ENCODE peak calls at places on chromosomes 3 and 15, in four cellular contexts. C is heart right ventricle, B is Panc1, H is psoas muscle. M is an unnamed sample. For H3K4me1, the result is how much of the 10 kb centered on the place peaks cover.

GRCh38 chr3:147649475-147649874 is 240.3 kb downstream of the ZIC1 start:
- DNase-seq in H (no peak), B (no peak), C (no peak), M (no peak)

GRCh38 chr3:72411102-72411501 is 437.1 kb downstream of the SHQ1 start:
- DNase-seq in H (no peak), C (no peak), B (no peak), M (no peak)

GRCh38 chr3:126474498-126475410 is 937 bp downstream of the ZXDC start:
- DNase-seq in H (peak), C (peak), B (no peak), M (no peak)

GRCh38 chr15:34795267-34796081 is at the start of gene ACTC1:
- DNase-seq in H (peak), C (peak), B (no peak), M (peak)

GRCh38 chr15:93182806-93183205 is 93.8 kb upstream of the RGMA start:
- DNase-seq in C (no peak), H (no peak), B (no peak), M (no peak)

GRCh38 chr3:118408431-118408830 is 626.2 kb downstream of the IGSF11 start:
- DNase-seq in B (no peak), H (no peak), C (no peak), M (no peak)

GRCh38 chr3:46906471-46907058 is 29.0 kb downstream of the PTH1R start:
- DNase-seq in B (no peak), H (peak), C (no peak), M (no peak)

GRCh38 chr3:197327701-197328100 is 29.3 kb upstream of the DLG1 start:
- DNase-seq in B (no peak), C (no peak), H (no peak), M (no peak)

GRCh38 chr3:48543271-48543866 is 13.2 kb downstream of the PFKFB4 start:
- DNase-seq in C (peak), B (no peak), H (peak), M (no peak)

GRCh38 chr15:57607570-57608000 is 15.9 kb downstream of the MYZAP start:
- DNase-seq in H (peak), B (no peak), C (no peak), M (no peak)

GRCh38 chr15:58590901-58591300 is 158.6 kb downstream of the ADAM10 start:
- DNase-seq in H (no peak), C (no peak), B (no peak), M (no peak)

GRCh38 chr3:112013058-112013783 is 14.5 kb downstream of the TAGLN3 start:
- DNase-seq in B (peak), C (peak), H (peak), M (no peak)

GRCh38 chr3:10137178-10137577 is 4.4 kb upstream of the VHL start:
- DNase-seq in B (no peak), C (no peak), H (no peak), M (no peak)

GRCh38 chr3:64463981-64464380 is 223.8 kb downstream of the ADAMTS9 start:
- DNase-seq in H (no peak), B (no peak), C (no peak), M (no peak)

GRCh38 chr3:172089250-172089649 is 49.9 kb downstream of the FNDC3B start:
- DNase-seq in H (no peak), B (no peak), C (no peak), M (no peak)

GRCh38 chr3:126181398-126181725 is 976 bp upstream of the ALDH1L1 start:
- DNase-seq in B (no peak), H (no peak), C (no peak), M (no peak)

GRCh38 chr15:74635228-74635627 is 19.6 kb downstream of the CLK3 start:
- DNase-seq in H (peak), B (peak), C (no peak), M (no peak)

GRCh38 chr15:45139770-45140169 is 10.0 kb downstream of the DUOX1 start:
- DNase-seq in H (no peak), C (no peak), B (no peak), M (no peak)

DNA sequence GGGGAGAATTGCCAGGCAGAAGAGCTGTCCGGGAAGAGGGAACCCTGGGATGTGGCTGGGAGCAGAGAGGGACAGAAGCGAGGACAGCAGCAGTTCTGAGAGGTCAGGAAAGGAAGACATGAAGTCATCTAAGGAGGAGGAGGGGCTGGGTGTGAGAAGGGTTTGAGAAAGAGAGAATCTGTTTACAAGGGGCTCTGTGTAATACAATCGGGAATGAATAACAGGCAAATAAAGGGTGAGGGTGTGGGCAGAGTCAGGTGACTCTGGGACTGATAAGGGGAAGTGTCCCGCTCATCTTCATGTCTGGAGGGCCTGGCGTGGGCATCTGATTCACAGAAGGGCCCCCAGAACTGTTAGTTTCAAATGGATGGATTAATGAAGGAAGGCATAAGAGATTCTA is 191.3 kb downstream of the XXYLT1 start:
- DNase-seq in C (no peak), B (no peak), H (no peak), M (no peak)
- H3K27ac ChIP-seq in C (peak), B (peak), H (no peak), M (no peak)

GRCh38 chr15:68275165-68275746 is 2.3 kb upstream of the FEM1B start:
- DNase-seq in H (no peak), B (no peak), C (no peak), M (no peak)

GRCh38 chr15:68278345-68279217 is 1.0 kb downstream of the FEM1B start:
- DNase-seq in C (peak), H (no peak), B (no peak), M (no peak)

GRCh38 chr15:68277605-68278344 is at the start of gene FEM1B:
- DNase-seq in B (peak), H (peak), C (peak), M (peak)

GRCh38 chr15:68277131-68277604 is 377 bp upstream of the FEM1B start:
- DNase-seq in B (no peak), H (no peak), C (peak), M (no peak)

GRCh38 chr15:68276668-68277067 is 877 bp upstream of the FEM1B start:
- DNase-seq in H (no peak), B (no peak), C (no peak), M (no peak)
- H3K4me1 ChIP-seq in H (half or more), B (under half), C (half or more), M (half or more)

GRCh38 chr15:90165659-90166489 is 35.3 kb upstream of the SEMA4B start:
- DNase-seq in H (peak), B (peak), C (peak), M (peak)
- H3K4me3 ChIP-seq in H (no peak), B (no peak), C (no peak), M (no peak)

DNA sequence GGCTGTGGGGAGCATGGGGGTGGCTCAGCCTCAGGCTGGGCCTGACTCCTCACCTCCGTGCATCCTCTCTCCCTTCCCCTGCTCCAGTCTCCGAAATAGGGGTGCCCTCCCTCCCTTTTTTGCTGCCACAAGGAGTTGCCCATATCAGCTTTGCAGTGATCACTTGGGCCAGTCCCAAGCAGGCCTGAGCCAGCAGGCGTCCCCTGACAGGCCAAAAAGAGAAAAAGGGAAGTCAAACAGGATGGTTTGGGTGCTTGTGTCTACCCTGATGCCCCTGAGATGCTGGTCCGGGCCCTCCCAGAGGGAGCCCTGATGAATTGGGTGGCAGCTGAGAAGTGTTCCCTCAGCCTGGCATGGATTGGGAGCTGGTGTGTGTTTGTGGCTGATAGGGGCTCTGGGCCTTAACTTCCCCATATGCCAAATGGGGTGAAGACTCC is 1.4 kb downstream of the FBLN2 start:
- DNase-seq in H (no peak), B (no peak), C (no peak), M (no peak)
- H3K27ac ChIP-seq in H (no peak), B (no peak), C (peak), M (peak)

GRCh38 chr15:40337597-40337996 is 3.1 kb downstream of the CCDC9B start:
- DNase-seq in H (no peak), C (no peak), B (no peak), M (no peak)

GRCh38 chr15:40338041-40338657 is 2.6 kb downstream of the CCDC9B start:
- DNase-seq in B (no peak), C (peak), H (peak), M (peak)

GRCh38 chr15:40334541-40334940 is 6.2 kb downstream of the CCDC9B start:
- DNase-seq in C (no peak), H (no peak), B (no peak), M (no peak)

GRCh38 chr15:40334941-40335795 is 5.6 kb downstream of the CCDC9B start:
- DNase-seq in C (no peak), B (no peak), H (no peak), M (no peak)

DNA sequence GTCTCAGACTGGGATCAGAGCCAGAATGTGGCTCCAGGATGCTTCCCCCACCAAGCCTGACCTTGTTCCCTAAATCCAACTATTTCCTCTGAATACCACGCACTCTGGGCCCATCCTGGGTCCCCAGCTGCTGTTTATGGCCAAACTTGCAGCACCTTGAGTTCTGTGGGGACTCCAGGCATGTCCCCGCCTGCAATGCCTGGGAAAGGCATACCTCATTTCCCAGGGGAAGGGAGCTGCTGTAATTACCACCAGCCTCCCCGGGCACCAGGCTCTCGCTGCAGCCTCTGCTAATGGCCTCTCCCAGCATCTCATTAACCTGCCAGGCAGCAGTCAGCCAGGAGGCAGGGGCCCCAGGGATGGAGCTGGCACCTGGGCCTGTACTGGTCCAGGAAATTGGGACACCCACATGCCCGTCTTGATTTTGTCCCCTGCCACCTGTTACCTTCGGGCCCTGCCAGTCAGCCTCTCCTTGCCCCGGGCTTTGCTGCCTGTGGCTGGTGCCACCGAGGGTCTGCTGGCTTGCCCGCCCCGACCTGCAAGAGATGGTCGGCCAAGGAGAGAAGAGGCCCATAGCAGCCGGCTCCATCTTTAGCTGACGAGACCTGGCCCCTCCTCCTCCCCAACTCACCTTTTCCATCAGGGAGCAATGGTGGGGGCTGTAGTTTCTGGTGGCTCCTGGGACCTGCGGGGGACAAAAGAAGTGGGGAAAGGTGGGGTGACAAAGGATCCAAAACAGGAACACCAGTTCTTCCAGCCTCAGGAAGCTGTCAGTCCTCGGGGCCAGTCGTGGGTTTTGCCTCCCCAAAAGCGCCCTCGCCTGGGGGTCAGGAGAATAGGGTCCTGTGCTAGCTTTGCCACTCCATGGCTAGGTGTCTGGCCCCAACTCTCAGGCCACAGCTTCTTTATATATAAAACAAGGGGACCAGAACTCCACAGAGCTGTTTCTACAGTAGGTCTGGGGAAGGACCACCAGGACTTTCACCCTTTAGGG is 4.3 kb downstream of the CCDC9B start:
- DNase-seq in C (no peak), H (no peak), B (no peak), M (no peak)
- H3K4me1 ChIP-seq in C (half or more), H (half or more), B (under half), M (half or more)

DNA sequence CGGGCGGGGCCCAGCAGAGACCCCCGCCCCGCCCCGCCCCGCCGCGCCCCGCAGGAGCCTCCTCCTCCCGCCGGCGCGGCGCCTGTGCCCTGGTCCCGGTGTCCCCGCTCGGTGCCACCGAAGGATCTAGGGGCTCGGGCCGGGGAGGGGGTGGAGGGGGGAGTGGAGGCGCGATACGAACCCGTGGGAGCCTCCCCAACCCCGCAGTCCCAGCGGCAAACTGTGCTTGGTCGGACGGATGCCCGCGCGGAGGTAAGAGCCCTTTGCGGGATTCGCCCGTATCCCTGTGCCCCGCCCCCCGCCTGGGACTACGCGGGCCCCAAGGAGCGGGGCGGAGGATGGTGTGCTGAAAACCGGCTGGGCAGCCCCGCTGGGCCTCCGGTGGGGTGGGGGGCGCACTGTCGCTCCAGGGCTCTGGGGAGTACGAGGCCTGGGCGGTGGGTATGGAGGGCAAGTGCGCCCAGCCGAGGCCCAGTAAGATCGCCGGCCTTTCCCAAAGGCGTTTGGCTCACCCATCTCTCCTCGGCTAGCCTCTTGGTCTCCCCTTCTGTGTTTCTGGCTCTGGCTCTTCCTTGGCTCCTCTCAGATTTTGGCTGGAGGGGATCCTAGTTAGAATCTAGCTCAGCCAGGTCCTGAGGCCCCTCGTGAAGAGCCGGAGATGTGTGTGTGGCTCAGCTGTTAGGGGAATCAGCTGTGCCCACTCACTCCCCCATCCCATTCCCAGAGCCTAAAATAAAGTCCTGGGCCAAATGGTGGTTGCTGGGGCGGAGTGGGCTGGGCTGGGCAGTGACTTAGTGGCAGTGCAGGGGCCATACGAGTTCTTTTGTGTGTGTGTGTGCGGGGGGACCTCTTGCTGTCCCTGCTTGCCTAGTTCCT is 65.7 kb upstream of the POLG start:
- DNase-seq in C (no peak), H (no peak), B (no peak), M (no peak)
- H3K4me3 ChIP-seq in C (peak), H (peak), B (peak), M (peak)

GRCh38 chr15:89091667-89092220 is 3.5 kb downstream of the ABHD2 start:
- DNase-seq in B (no peak), C (no peak), H (no peak), M (no peak)
- H3K27ac ChIP-seq in B (peak), C (peak), H (peak), M (peak)

DNA sequence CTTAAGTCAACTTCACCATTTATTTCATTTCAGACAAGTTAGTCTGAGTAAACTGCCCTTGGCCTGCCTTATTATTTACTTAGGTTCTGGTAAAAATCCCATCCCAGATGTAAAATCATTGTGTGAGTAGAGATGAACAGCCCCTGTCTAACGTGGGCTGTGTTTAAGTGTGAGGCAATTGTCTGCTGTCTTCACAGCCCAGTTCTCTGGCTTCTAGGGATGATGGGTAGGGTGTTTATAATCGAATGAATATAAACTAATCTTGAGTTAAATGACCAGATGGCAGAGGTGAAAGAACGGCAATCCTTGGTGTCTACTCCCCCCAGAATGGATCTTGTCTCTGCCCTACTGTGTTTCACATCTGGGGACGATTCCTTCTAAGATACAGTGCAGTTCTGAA is 20.8 kb downstream of the PPARG start:
- DNase-seq in C (no peak), B (no peak), H (no peak), M (no peak)
- H3K4me1 ChIP-seq in C (under half), B (half or more), H (under half), M (under half)